ENCODE peak calls at places on chromosomes 6 and 20, in nine cellular contexts. V is gastrocnemius medialis; T is colonic mucosa; R is body of pancreas; W is ovary; B is cardiac muscle cell; H is tibial artery; K is CD8-positive, alpha-beta T cell; J is ascending aorta. I is an unnamed sample.
A peak's percentile ranks its signal among the peaks of the same experiment; 100 is the strongest.

GRCh38 chr6:27795697-27796494 is 116.3 kb downstream of the OR2B2 start:
- DNase-seq in V (no peak), T (peak; percentile 88), R (peak; percentile 69), W (no peak), B (peak; percentile 93), H (no peak), K (peak; percentile 39), J (no peak), I (peak; percentile 84)

GRCh38 chr6:78629154-78629721 is 238.1 kb upstream of the IRAK1BP1 start:
- DNase-seq in V (no peak), T (no peak), R (no peak), W (no peak), B (peak; percentile 65), H (no peak), K (no peak), J (no peak), I (no peak)

GRCh38 chr6:20538131-20538662 is 3.9 kb downstream of the CDKAL1 start:
- DNase-seq in V (no peak), T (no peak), R (no peak), W (no peak), B (no peak), H (no peak), K (no peak), J (no peak), I (no peak)

GRCh38 chr6:44044154-44044539 is 83.1 kb downstream of the MRPL14 start:
- DNase-seq in V (no peak), T (no peak), R (no peak), W (no peak), B (no peak), H (no peak), K (no peak), J (no peak), I (no peak)

GRCh38 chr6:122838060-122838780 is 49.2 kb downstream of the SMPDL3A start:
- DNase-seq in V (no peak), T (no peak), R (no peak), W (no peak), B (peak; percentile 33), H (no peak), K (no peak), J (no peak), I (no peak)

GRCh38 chr20:3710703-3711417 is 1.5 kb downstream of the SIGLEC1 start:
- DNase-seq in V (peak; percentile 53), T (peak; percentile 75), R (peak; percentile 56), W (peak; percentile 66), B (peak; percentile 64), H (no peak), K (peak; percentile 75), J (no peak), I (no peak)

GRCh38 chr6:152642578-152643375 is 5.6 kb upstream of the SYNE1 start:
- DNase-seq in V (no peak), T (peak; percentile 17), R (peak; percentile 67), W (peak; percentile 60), B (peak; percentile 79), H (peak; percentile 65), K (peak; percentile 40), J (no peak), I (no peak)

GRCh38 chr20:60137657-60138245 is 179.5 kb downstream of the CDH26 start:
- DNase-seq in V (peak; percentile 44), T (peak; percentile 38), R (no peak), W (no peak), B (no peak), H (no peak), K (no peak), J (no peak), I (no peak)

GRCh38 chr6:146893690-146894089 is 294.9 kb downstream of the ADGB start:
- DNase-seq in V (no peak), T (no peak), R (no peak), W (no peak), B (no peak), H (no peak), K (no peak), J (no peak), I (no peak)

GRCh38 chr6:132161283-132161682 is 210.1 kb upstream of the CCN2 start:
- DNase-seq in V (no peak), T (no peak), R (no peak), W (no peak), B (peak; percentile 79), H (no peak), K (no peak), J (no peak), I (peak; percentile 33)

GRCh38 chr6:36873612-36874011 is 991 bp downstream of the PPIL1 start:
- DNase-seq in V (no peak), T (no peak), R (no peak), W (no peak), B (no peak), H (no peak), K (no peak), J (no peak), I (no peak)

GRCh38 chr6:129852257-129852858 is 8.8 kb downstream of the TMEM244 start:
- DNase-seq in V (no peak), T (no peak), R (no peak), W (no peak), B (peak; percentile 49), H (no peak), K (no peak), J (no peak), I (no peak)

GRCh38 chr20:47008842-47009518 is 114.3 kb downstream of the EYA2 start:
- DNase-seq in V (no peak), T (no peak), R (no peak), W (no peak), B (no peak), H (no peak), K (no peak), J (no peak), I (no peak)

GRCh38 chr6:111559193-111560097 is 46.2 kb downstream of the TRAF3IP2 start:
- DNase-seq in V (peak; percentile 46), T (peak; percentile 32), R (peak; percentile 47), W (peak; percentile 28), B (peak; percentile 66), H (peak; percentile 76), K (no peak), J (no peak), I (no peak)

GRCh38 chr6:135358251-135358821 is 139.2 kb downstream of the AHI1 start:
- DNase-seq in V (no peak), T (no peak), R (no peak), W (no peak), B (peak; percentile 82), H (no peak), K (no peak), J (no peak), I (peak; percentile 79)

GRCh38 chr6:17281100-17281496 is at the start of gene RBM24:
- DNase-seq in V (peak; percentile 64), T (peak; percentile 86), R (peak; percentile 69), W (peak; percentile 51), B (peak; percentile 78), H (peak; percentile 82), K (peak; percentile 16), J (no peak), I (peak; percentile 49)

GRCh38 chr20:50312682-50313187 is 122.1 kb downstream of the CEBPB start:
- DNase-seq in V (peak; percentile 66), T (no peak), R (peak; percentile 89), W (peak; percentile 83), B (peak; percentile 93), H (peak; percentile 94), K (no peak), J (peak; percentile 61), I (no peak)

GRCh38 chr20:59163641-59164530 is at the start of gene ZNF831:
- DNase-seq in V (no peak), T (no peak), R (no peak), W (no peak), B (no peak), H (no peak), K (peak; percentile 28), J (no peak), I (no peak)

GRCh38 chr6:116465246-116465645 is 4.1 kb downstream of the CALHM6 start:
- DNase-seq in V (no peak), T (no peak), R (no peak), W (no peak), B (no peak), H (no peak), K (no peak), J (no peak), I (no peak)

GRCh38 chr6:2037230-2037926 is 208.0 kb downstream of the GMDS start:
- DNase-seq in V (no peak), T (no peak), R (no peak), W (no peak), B (peak; percentile 45), H (no peak), K (no peak), J (no peak), I (no peak)
- TF ChIP-seq CTCF in V (no peak), T (no peak), R (no peak), W (no peak), B (peak; percentile 30), H (peak; percentile 36), K (no peak), J (peak; percentile 35), I (peak; percentile 28)

GRCh38 chr6:31356216-31356945 is 598 bp downstream of the HLA-B start:
- DNase-seq in V (peak; percentile 27), T (peak; percentile 48), R (peak; percentile 51), W (peak; percentile 38), B (peak; percentile 40), H (peak; percentile 79), K (peak; percentile 44), J (no peak), I (no peak)

GRCh38 chr6:31355540-31355988 is 1.4 kb downstream of the HLA-B start:
- DNase-seq in V (no peak), T (no peak), R (no peak), W (no peak), B (no peak), H (no peak), K (peak; percentile 16), J (no peak), I (no peak)

GRCh38 chr6:31358302-31358701 is 1.3 kb upstream of the HLA-B start:
- DNase-seq in V (no peak), T (no peak), R (no peak), W (no peak), B (no peak), H (no peak), K (no peak), J (no peak), I (no peak)

GRCh38 chr6:31354788-31355539 is 2.0 kb downstream of the HLA-B start:
- DNase-seq in V (no peak), T (no peak), R (no peak), W (no peak), B (no peak), H (no peak), K (no peak), J (no peak), I (no peak)

GRCh38 chr6:31356946-31357466 is at the start of gene HLA-B:
- DNase-seq in V (peak; percentile 77), T (peak; percentile 70), R (peak; percentile 83), W (peak; percentile 89), B (peak; percentile 85), H (peak; percentile 90), K (peak; percentile 75), J (no peak), I (peak; percentile 47)
- H3K27ac ChIP-seq in V (peak within 1 kb of the TSS; percentile 68), T (peak within 1 kb of the TSS; percentile 81), R (peak within 1 kb of the TSS; percentile 78), W (peak within 1 kb of the TSS; percentile 88), B (no peak within 1 kb of the TSS), H (peak within 1 kb of the TSS; percentile 96), K (peak within 1 kb of the TSS; percentile 99), J (peak within 1 kb of the TSS; percentile 76), I (no peak within 1 kb of the TSS)

GRCh38 chr20:31934968-31935764 is 16.7 kb downstream of the PDRG1 start:
- DNase-seq in V (no peak), T (no peak), R (no peak), W (no peak), B (no peak), H (no peak), K (no peak), J (no peak), I (no peak)
- TF ChIP-seq CTCF in V (no peak), T (no peak), R (no peak), W (no peak), B (no peak), H (no peak), K (no peak), J (no peak), I (no peak)

GRCh38 chr20:19785886-19786285 is 27.8 kb downstream of the RIN2 start:
- DNase-seq in V (no peak), T (no peak), R (no peak), W (no peak), B (no peak), H (no peak), K (no peak), J (no peak), I (no peak)
- H3K27ac ChIP-seq in V (peak overlapping the region; percentile 34), T (peak overlapping the region; percentile 44), R (peak overlapping the region; percentile 29), W (no peak overlapping the region), B (peak overlapping the region; percentile 93), H (peak overlapping the region; percentile 34), K (no peak overlapping the region), J (peak overlapping the region; percentile 57), I (peak overlapping the region; percentile 76)